ENCODE peak calls at places on chromosomes 7 and 10, in ten cellular contexts. One of them, this sample, is unnamed.

GRCh38 chr10:14173706-14174594 is 156.8 kb downstream of the FRMD4A start:
- DNase-seq in keratinocyte: no peak
- DNase-seq in fibroblast of lung: peak; percentile 17
- DNase-seq in SJSA1: peak; percentile 36
- DNase-seq in left lung: no peak
- DNase-seq in heart left ventricle: no peak
- DNase-seq in lung: no peak
- DNase-seq in neural progenitor cell: peak; percentile 78
- DNase-seq in aorta: no peak
- DNase-seq in RWPE2: no peak
- DNase-seq in this sample: no peak

GRCh38 chr10:132735923-132736391 is 50.0 kb downstream of the NKX6-2 start:
- DNase-seq in heart left ventricle: no peak
- DNase-seq in fibroblast of lung: no peak
- DNase-seq in lung: no peak
- DNase-seq in left lung: no peak
- DNase-seq in neural progenitor cell: no peak
- DNase-seq in aorta: no peak
- DNase-seq in RWPE2: no peak
- DNase-seq in keratinocyte: no peak
- DNase-seq in SJSA1: no peak
- DNase-seq in this sample: no peak

GRCh38 chr10:23965123-23965522 is 243.8 kb upstream of the KIAA1217 start:
- DNase-seq in SJSA1: no peak
- DNase-seq in neural progenitor cell: no peak
- DNase-seq in keratinocyte: no peak
- DNase-seq in RWPE2: no peak
- DNase-seq in lung: no peak
- DNase-seq in left lung: no peak
- DNase-seq in fibroblast of lung: no peak
- DNase-seq in heart left ventricle: no peak
- DNase-seq in aorta: no peak
- DNase-seq in this sample: no peak

GRCh38 chr10:83142074-83142563 is 997.2 kb upstream of the GHITM start:
- DNase-seq in left lung: no peak
- DNase-seq in neural progenitor cell: no peak
- DNase-seq in RWPE2: no peak
- DNase-seq in fibroblast of lung: no peak
- DNase-seq in lung: no peak
- DNase-seq in keratinocyte: no peak
- DNase-seq in heart left ventricle: no peak
- DNase-seq in aorta: no peak
- DNase-seq in SJSA1: no peak
- DNase-seq in this sample: no peak

GRCh38 chr7:46559194-46559576 is 638.1 kb upstream of the IGFBP3 start:
- DNase-seq in left lung: no peak
- DNase-seq in SJSA1: no peak
- DNase-seq in fibroblast of lung: peak; percentile 86
- DNase-seq in RWPE2: no peak
- DNase-seq in neural progenitor cell: no peak
- DNase-seq in heart left ventricle: no peak
- DNase-seq in aorta: no peak
- DNase-seq in lung: no peak
- DNase-seq in keratinocyte: no peak
- DNase-seq in this sample: no peak

GRCh38 chr7:66413379-66414114 is 208.4 kb downstream of the TPST1 start:
- DNase-seq in aorta: peak; percentile 87
- DNase-seq in left lung: peak; percentile 88
- DNase-seq in neural progenitor cell: peak; percentile 97
- DNase-seq in heart left ventricle: peak; percentile 91
- DNase-seq in keratinocyte: peak; percentile 48
- DNase-seq in lung: peak; percentile 83
- DNase-seq in SJSA1: no peak
- DNase-seq in fibroblast of lung: peak; percentile 81
- DNase-seq in RWPE2: peak; percentile 80
- DNase-seq in this sample: no peak

GRCh38 chr10:64795847-64796246 is 1274.6 kb downstream of the REEP3 start:
- DNase-seq in lung: no peak
- DNase-seq in keratinocyte: no peak
- DNase-seq in aorta: no peak
- DNase-seq in heart left ventricle: no peak
- DNase-seq in SJSA1: no peak
- DNase-seq in RWPE2: no peak
- DNase-seq in neural progenitor cell: no peak
- DNase-seq in left lung: no peak
- DNase-seq in fibroblast of lung: no peak
- DNase-seq in this sample: no peak

GRCh38 chr10:3395487-3395886 is 222.9 kb upstream of the PITRM1 start:
- DNase-seq in SJSA1: no peak
- DNase-seq in heart left ventricle: no peak
- DNase-seq in lung: no peak
- DNase-seq in left lung: no peak
- DNase-seq in aorta: no peak
- DNase-seq in keratinocyte: no peak
- DNase-seq in RWPE2: no peak
- DNase-seq in fibroblast of lung: no peak
- DNase-seq in neural progenitor cell: no peak
- DNase-seq in this sample: no peak

GRCh38 chr10:58511765-58512469 is 755 bp upstream of the BICC1 start:
- DNase-seq in SJSA1: peak; percentile 74
- DNase-seq in lung: peak; percentile 31
- DNase-seq in fibroblast of lung: peak; percentile 6
- DNase-seq in left lung: no peak
- DNase-seq in aorta: peak; percentile 52
- DNase-seq in RWPE2: no peak
- DNase-seq in neural progenitor cell: peak; percentile 20
- DNase-seq in heart left ventricle: peak; percentile 60
- DNase-seq in keratinocyte: no peak
- DNase-seq in this sample: peak; percentile 11

GRCh38 chr7:155226261-155227003 is 71.2 kb upstream of the INSIG1 start:
- DNase-seq in SJSA1: no peak
- DNase-seq in neural progenitor cell: no peak
- DNase-seq in left lung: no peak
- DNase-seq in fibroblast of lung: no peak
- DNase-seq in keratinocyte: no peak
- DNase-seq in aorta: no peak
- DNase-seq in RWPE2: no peak
- DNase-seq in heart left ventricle: no peak
- DNase-seq in lung: no peak
- DNase-seq in this sample: no peak

GRCh38 chr7:128215281-128215680 is 25.8 kb upstream of the LEP start:
- DNase-seq in keratinocyte: no peak
- DNase-seq in neural progenitor cell: no peak
- DNase-seq in aorta: no peak
- DNase-seq in fibroblast of lung: peak; percentile 96
- DNase-seq in lung: no peak
- DNase-seq in heart left ventricle: no peak
- DNase-seq in left lung: no peak
- DNase-seq in SJSA1: no peak
- DNase-seq in RWPE2: no peak
- DNase-seq in this sample: no peak

GRCh38 chr7:121392277-121393004 is 3.7 kb downstream of the FAM3C start:
- DNase-seq in keratinocyte: no peak
- DNase-seq in lung: no peak
- DNase-seq in neural progenitor cell: no peak
- DNase-seq in RWPE2: no peak
- DNase-seq in heart left ventricle: no peak
- DNase-seq in fibroblast of lung: no peak
- DNase-seq in SJSA1: no peak
- DNase-seq in aorta: no peak
- DNase-seq in left lung: no peak
- DNase-seq in this sample: no peak
- H3K4me1 ChIP-seq in keratinocyte: peaks cover 7% of the 10 kb centered on the region
- H3K4me1 ChIP-seq in lung: no peaks in the 10 kb centered on the region
- H3K4me1 ChIP-seq in neural progenitor cell: peaks cover 11% of the 10 kb centered on the region
- H3K4me1 ChIP-seq in RWPE2: peaks cover 11% of the 10 kb centered on the region
- H3K4me1 ChIP-seq in heart left ventricle: no peaks in the 10 kb centered on the region
- H3K4me1 ChIP-seq in fibroblast of lung: peaks cover 2% of the 10 kb centered on the region
- H3K4me1 ChIP-seq in SJSA1: peaks cover 14% of the 10 kb centered on the region
- H3K4me1 ChIP-seq in aorta: no peaks in the 10 kb centered on the region
- H3K4me1 ChIP-seq in left lung: no peaks in the 10 kb centered on the region
- H3K4me1 ChIP-seq in this sample: peaks cover 8% of the 10 kb centered on the region

DNA sequence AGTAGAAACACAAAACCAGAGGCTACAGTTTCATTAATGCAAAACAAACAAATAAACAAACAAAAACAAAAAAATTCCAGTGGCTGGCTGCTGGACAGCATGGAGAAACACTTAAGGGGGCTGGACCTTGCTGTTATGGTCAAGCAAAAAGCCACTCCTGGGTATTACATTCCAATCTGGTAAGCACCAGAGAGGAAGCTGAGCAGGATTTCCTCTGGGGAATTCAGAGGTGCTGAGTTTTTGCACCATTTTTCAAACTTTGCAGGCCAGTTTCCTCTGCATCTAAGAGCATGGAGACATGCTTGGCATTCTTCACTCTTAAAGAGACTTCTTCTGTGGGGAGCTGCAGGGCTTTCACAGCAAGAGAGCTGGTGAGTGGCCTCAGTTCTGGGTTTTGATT is 84.5 kb downstream of the FZD1 start:
- DNase-seq in SJSA1: no peak
- DNase-seq in keratinocyte: no peak
- DNase-seq in aorta: no peak
- DNase-seq in RWPE2: no peak
- DNase-seq in heart left ventricle: no peak
- DNase-seq in fibroblast of lung: peak; percentile 47
- DNase-seq in lung: no peak
- DNase-seq in neural progenitor cell: no peak
- DNase-seq in left lung: no peak
- DNase-seq in this sample: no peak
- H3K27me3 ChIP-seq in SJSA1: no peaks in the 10 kb centered on the region
- H3K27me3 ChIP-seq in keratinocyte: no peaks in the 10 kb centered on the region
- H3K27me3 ChIP-seq in aorta: no peaks in the 10 kb centered on the region
- H3K27me3 ChIP-seq in RWPE2: no peaks in the 10 kb centered on the region
- H3K27me3 ChIP-seq in heart left ventricle: no peaks in the 10 kb centered on the region
- H3K27me3 ChIP-seq in fibroblast of lung: no peaks in the 10 kb centered on the region
- H3K27me3 ChIP-seq in lung: no peaks in the 10 kb centered on the region
- H3K27me3 ChIP-seq in neural progenitor cell: peaks cover 9% of the 10 kb centered on the region
- H3K27me3 ChIP-seq in left lung: no peaks in the 10 kb centered on the region
- H3K27me3 ChIP-seq in this sample: no peaks in the 10 kb centered on the region

GRCh38 chr10:35398888-35399287 is 62.6 kb downstream of the CCNY start:
- DNase-seq in aorta: no peak
- DNase-seq in lung: no peak
- DNase-seq in heart left ventricle: no peak
- DNase-seq in fibroblast of lung: no peak
- DNase-seq in keratinocyte: no peak
- DNase-seq in neural progenitor cell: no peak
- DNase-seq in left lung: no peak
- DNase-seq in SJSA1: no peak
- DNase-seq in RWPE2: no peak
- DNase-seq in this sample: no peak

GRCh38 chr10:35397953-35398352 is 61.6 kb downstream of the CCNY start:
- DNase-seq in RWPE2: no peak
- DNase-seq in neural progenitor cell: no peak
- DNase-seq in SJSA1: no peak
- DNase-seq in left lung: no peak
- DNase-seq in fibroblast of lung: no peak
- DNase-seq in keratinocyte: no peak
- DNase-seq in aorta: no peak
- DNase-seq in lung: no peak
- DNase-seq in heart left ventricle: no peak
- DNase-seq in this sample: no peak

GRCh38 chr10:35399414-35400009 is 63.2 kb downstream of the CCNY start:
- DNase-seq in neural progenitor cell: no peak
- DNase-seq in SJSA1: no peak
- DNase-seq in fibroblast of lung: no peak
- DNase-seq in heart left ventricle: no peak
- DNase-seq in keratinocyte: no peak
- DNase-seq in aorta: no peak
- DNase-seq in left lung: no peak
- DNase-seq in lung: no peak
- DNase-seq in RWPE2: no peak
- DNase-seq in this sample: no peak

GRCh38 chr10:35396560-35397434 is 60.5 kb downstream of the CCNY start:
- DNase-seq in lung: no peak
- DNase-seq in SJSA1: no peak
- DNase-seq in fibroblast of lung: no peak
- DNase-seq in heart left ventricle: no peak
- DNase-seq in left lung: no peak
- DNase-seq in neural progenitor cell: no peak
- DNase-seq in aorta: no peak
- DNase-seq in keratinocyte: no peak
- DNase-seq in RWPE2: no peak
- DNase-seq in this sample: no peak

DNA sequence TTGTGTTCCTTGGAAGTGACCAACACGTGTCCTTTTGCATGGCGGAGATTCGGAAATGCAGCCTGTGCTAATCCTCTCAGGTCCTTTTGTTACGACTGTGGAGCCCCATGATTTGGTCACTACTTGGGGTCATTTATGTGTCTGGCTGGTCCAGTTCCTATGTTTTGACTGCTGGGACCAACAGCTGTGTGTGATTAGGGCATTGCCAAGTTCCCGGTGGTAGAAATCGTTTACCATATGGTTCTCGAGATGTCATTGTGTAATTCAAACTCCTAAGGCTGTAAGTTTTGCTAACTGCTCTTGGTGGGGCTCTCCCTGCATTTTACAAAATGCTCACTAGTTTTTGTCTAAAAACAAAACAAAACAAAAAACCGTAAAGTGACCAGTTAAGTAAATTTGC is 62.0 kb downstream of the CCNY start:
- DNase-seq in neural progenitor cell: no peak
- DNase-seq in heart left ventricle: no peak
- DNase-seq in keratinocyte: no peak
- DNase-seq in SJSA1: no peak
- DNase-seq in aorta: no peak
- DNase-seq in left lung: no peak
- DNase-seq in fibroblast of lung: no peak
- DNase-seq in lung: no peak
- DNase-seq in RWPE2: no peak
- DNase-seq in this sample: no peak
- H3K4me1 ChIP-seq in neural progenitor cell: peaks cover 67% of the 10 kb centered on the region
- H3K4me1 ChIP-seq in heart left ventricle: peaks cover 5% of the 10 kb centered on the region
- H3K4me1 ChIP-seq in keratinocyte: no peaks in the 10 kb centered on the region
- H3K4me1 ChIP-seq in SJSA1: peaks cover 16% of the 10 kb centered on the region
- H3K4me1 ChIP-seq in aorta: no peaks in the 10 kb centered on the region
- H3K4me1 ChIP-seq in left lung: peaks cover 17% of the 10 kb centered on the region
- H3K4me1 ChIP-seq in fibroblast of lung: peaks cover 7% of the 10 kb centered on the region
- H3K4me1 ChIP-seq in lung: peaks cover 36% of the 10 kb centered on the region
- H3K4me1 ChIP-seq in RWPE2: peaks cover 6% of the 10 kb centered on the region
- H3K4me1 ChIP-seq in this sample: peaks cover 14% of the 10 kb centered on the region

GRCh38 chr10:122730238-122730637 is 30.6 kb upstream of the C10orf120 start:
- DNase-seq in heart left ventricle: no peak
- DNase-seq in SJSA1: no peak
- DNase-seq in fibroblast of lung: no peak
- DNase-seq in aorta: no peak
- DNase-seq in lung: no peak
- DNase-seq in RWPE2: no peak
- DNase-seq in left lung: no peak
- DNase-seq in keratinocyte: no peak
- DNase-seq in neural progenitor cell: no peak
- DNase-seq in this sample: no peak

GRCh38 chr10:122725768-122726167 is 26.1 kb upstream of the C10orf120 start:
- DNase-seq in SJSA1: no peak
- DNase-seq in RWPE2: no peak
- DNase-seq in heart left ventricle: no peak
- DNase-seq in fibroblast of lung: no peak
- DNase-seq in neural progenitor cell: no peak
- DNase-seq in left lung: no peak
- DNase-seq in aorta: no peak
- DNase-seq in keratinocyte: no peak
- DNase-seq in lung: no peak
- DNase-seq in this sample: no peak

GRCh38 chr10:122725006-122725405 is 25.4 kb upstream of the C10orf120 start:
- DNase-seq in keratinocyte: no peak
- DNase-seq in RWPE2: no peak
- DNase-seq in neural progenitor cell: no peak
- DNase-seq in left lung: no peak
- DNase-seq in lung: no peak
- DNase-seq in fibroblast of lung: no peak
- DNase-seq in aorta: no peak
- DNase-seq in heart left ventricle: no peak
- DNase-seq in SJSA1: no peak
- DNase-seq in this sample: no peak

GRCh38 chr10:122727426-122727825 is 27.8 kb upstream of the C10orf120 start:
- DNase-seq in left lung: no peak
- DNase-seq in fibroblast of lung: no peak
- DNase-seq in RWPE2: no peak
- DNase-seq in SJSA1: no peak
- DNase-seq in lung: no peak
- DNase-seq in neural progenitor cell: no peak
- DNase-seq in aorta: no peak
- DNase-seq in heart left ventricle: no peak
- DNase-seq in keratinocyte: no peak
- DNase-seq in this sample: no peak
- H3K27me3 ChIP-seq in left lung: no peaks in the 10 kb centered on the region
- H3K27me3 ChIP-seq in fibroblast of lung: no peaks in the 10 kb centered on the region
- H3K27me3 ChIP-seq in RWPE2: peaks cover 3% of the 10 kb centered on the region
- H3K27me3 ChIP-seq in SJSA1: peaks cover 12% of the 10 kb centered on the region
- H3K27me3 ChIP-seq in lung: peaks cover 7% of the 10 kb centered on the region
- H3K27me3 ChIP-seq in neural progenitor cell: no peaks in the 10 kb centered on the region
- H3K27me3 ChIP-seq in aorta: no peaks in the 10 kb centered on the region
- H3K27me3 ChIP-seq in heart left ventricle: peaks cover 45% of the 10 kb centered on the region
- H3K27me3 ChIP-seq in keratinocyte: peaks cover 15% of the 10 kb centered on the region
- H3K27me3 ChIP-seq in this sample: no peaks in the 10 kb centered on the region

This sample was measured in HAP-1.